ENCODE peak calls at places on chromosomes 5 and 9, in nine cellular contexts. L is tibial artery, M is NCI-H1092, P is amygdala, O is AG04450, K is BE2C, F is HT-29, W is SK-MEL-5, N is T-helper 2 cell. E is an unnamed sample.

GRCh38 chr5:146466521-146467349 is 19.6 kb downstream of the TCERG1 start:
- DNase-seq in W (peak), L (no peak), F (peak), M (no peak), O (no peak), N (no peak), K (no peak), P (no peak), E (no peak)

GRCh38 chr5:100430268-100430900 is 104.8 kb upstream of the FAM174A start:
- DNase-seq in L (peak), W (peak), N (peak), K (peak), F (peak), P (peak), O (peak), M (no peak), E (no peak)

GRCh38 chr5:6713274-6714181 is at the start of gene TENT4A:
- DNase-seq in P (no peak), N (peak), M (no peak), O (no peak), L (no peak), F (peak), K (no peak), W (no peak), E (peak)

GRCh38 chr9:131036529-131037335 is 27.8 kb downstream of the LAMC3 start:
- DNase-seq in W (no peak), M (no peak), P (no peak), F (no peak), K (peak), N (no peak), L (no peak), O (no peak), E (no peak)

GRCh38 chr9:131276891-131277672 is 772 bp upstream of the FAM78A start:
- DNase-seq in F (no peak), M (no peak), L (no peak), P (no peak), W (no peak), K (no peak), N (peak), O (no peak), E (peak)

GRCh38 chr5:142952236-142952635 is 182.1 kb downstream of the ARHGAP26 start:
- DNase-seq in M (no peak), K (no peak), N (no peak), P (no peak), L (no peak), F (no peak), W (no peak), O (no peak), E (no peak)

GRCh38 chr9:78030553-78031270 is 899 bp downstream of the GNAQ start:
- DNase-seq in N (peak), F (peak), P (peak), O (no peak), W (peak), M (peak), L (peak), K (peak), E (peak)

GRCh38 chr5:139104577-139105271 is 93.4 kb downstream of the SIL1 start:
- DNase-seq in L (peak), F (no peak), W (no peak), M (no peak), N (no peak), O (peak), P (peak), K (no peak), E (no peak)

GRCh38 chr5:160978944-160979343 is 126.9 kb upstream of the ATP10B start:
- DNase-seq in M (no peak), N (no peak), W (no peak), P (no peak), F (no peak), O (no peak), L (no peak), K (no peak), E (no peak)

GRCh38 chr9:105313238-105313637 is 68.8 kb downstream of the SLC44A1 start:
- DNase-seq in W (peak), O (no peak), F (no peak), L (no peak), N (no peak), K (no peak), M (no peak), P (no peak), E (no peak)

GRCh38 chr5:54087436-54087835 is 222.9 kb downstream of the ARL15 start:
- DNase-seq in P (no peak), K (no peak), M (no peak), W (no peak), O (peak), N (no peak), F (no peak), L (no peak), E (no peak)

GRCh38 chr5:79878721-79879336 is 112.2 kb downstream of the MTX3 start:
- DNase-seq in M (no peak), N (peak), O (no peak), K (peak), P (no peak), F (peak), L (no peak), W (peak), E (no peak)

GRCh38 chr5:19855453-19855852 is 132.5 kb downstream of the CDH18 start:
- DNase-seq in K (no peak), W (no peak), M (peak), L (no peak), P (no peak), N (no peak), O (no peak), F (no peak), E (no peak)

GRCh38 chr5:150641006-150641570 is 628 bp downstream of the SYNPO start:
- DNase-seq in N (no peak), O (no peak), L (peak), K (peak), P (no peak), M (no peak), W (no peak), F (no peak), E (no peak)

GRCh38 chr9:75895112-75895511 is 4.6 kb downstream of the PCSK5 start:
- DNase-seq in W (no peak), P (no peak), F (no peak), O (no peak), N (no peak), L (no peak), K (no peak), M (no peak), E (no peak)

GRCh38 chr9:115353681-115354080 is 235.7 kb upstream of the TNC start:
- DNase-seq in K (no peak), O (no peak), N (no peak), M (no peak), P (no peak), F (no peak), L (no peak), W (no peak), E (no peak)

GRCh38 chr9:87004016-87004415 is 56.7 kb upstream of the GAS1 start:
- DNase-seq in F (no peak), O (no peak), M (no peak), W (no peak), L (no peak), K (no peak), P (no peak), N (no peak), E (no peak)

GRCh38 chr9:105296889-105297288 is 52.4 kb downstream of the SLC44A1 start:
- DNase-seq in W (peak), K (no peak), N (no peak), O (peak), L (no peak), M (no peak), P (no peak), F (peak), E (no peak)

GRCh38 chr9:128276008-128276573 is at the start of gene SWI5:
- DNase-seq in M (peak), W (peak), L (peak), F (peak), O (peak), K (peak), P (peak), N (peak), E (peak)

GRCh38 chr9:92763721-92764380 is 782 bp downstream of the BICD2 start:
- DNase-seq in F (peak), K (peak), O (no peak), L (peak), N (peak), W (no peak), M (no peak), P (no peak), E (peak)

GRCh38 chr9:127135056-127135745 is 12.8 kb upstream of the ANGPTL2 start:
- DNase-seq in P (no peak), L (no peak), M (no peak), F (no peak), W (no peak), K (no peak), O (no peak), N (no peak), E (no peak)

GRCh38 chr5:3303777-3304176 is 291.9 kb upstream of the IRX1 start:
- DNase-seq in O (no peak), M (no peak), P (no peak), F (no peak), W (no peak), N (no peak), L (no peak), K (no peak), E (no peak)

GRCh38 chr5:31193591-31194457 is at the start of gene CDH6:
- DNase-seq in O (peak), K (peak), M (peak), F (no peak), N (no peak), L (peak), P (peak), W (no peak), E (peak)

GRCh38 chr9:117343416-117343815 is 71.4 kb downstream of the ASTN2 start:
- DNase-seq in L (no peak), P (no peak), M (no peak), N (no peak), W (no peak), F (no peak), K (no peak), O (no peak), E (no peak)

E was measured in activated gamma-delta T cell.